ENCODE peak calls at places on chromosome 17, in six cellular contexts. L is A549, D is K562, K is GM12878, Q is endothelial cell of umbilical vein, T is HepG2. Y is an unnamed sample.

GRCh38 chr17:76873856-76874255 is 5.7 kb downstream of the MGAT5B start:
- DNase-seq in L (no peak), D (no peak), K (no peak), Q (no peak), T (no peak), Y (no peak)

GRCh38 chr17:8185580-8186445 is 4.2 kb downstream of the BORCS6 start:
- DNase-seq in L (peak; percentile 88), D (peak; percentile 37), K (no peak), Q (peak; percentile 79), T (peak; percentile 65), Y (peak; percentile 74)

GRCh38 chr17:71423871-71424546 is 696.8 kb upstream of the SOX9 start:
- DNase-seq in L (peak; percentile 22), D (no peak), K (no peak), Q (no peak), T (no peak), Y (peak; percentile 1)

GRCh38 chr17:60641126-60641525 is 36.5 kb upstream of the BCAS3 start:
- DNase-seq in L (no peak), D (no peak), K (no peak), Q (no peak), T (no peak), Y (no peak)

GRCh38 chr17:43399839-43400328 is 1.1 kb downstream of the ARL4D start:
- DNase-seq in L (peak; percentile 41), D (no peak), K (no peak), Q (peak; percentile 19), T (no peak), Y (no peak)

GRCh38 chr17:34511931-34512330 is 67.5 kb upstream of the TMEM132E start:
- DNase-seq in L (no peak), D (no peak), K (no peak), Q (no peak), T (no peak), Y (peak; percentile 63)

GRCh38 chr17:35460354-35460851 is 11.8 kb upstream of the SLFN13 start:
- DNase-seq in L (peak; percentile 42), D (peak; percentile 52), K (peak; percentile 39), Q (no peak), T (no peak), Y (no peak)

GRCh38 chr17:29918922-29919856 is 10.8 kb downstream of the SSH2 start:
- DNase-seq in L (no peak), D (no peak), K (no peak), Q (peak; percentile 69), T (no peak), Y (peak; percentile 48)

GRCh38 chr17:6713130-6713917 is at the start of gene SLC13A5:
- DNase-seq in L (peak; percentile 80), D (peak; percentile 49), K (no peak), Q (peak; percentile 8), T (peak; percentile 87), Y (peak; percentile 47)

GRCh38 chr17:32622540-32622939 is 135.7 kb downstream of the CDK5R1 start:
- DNase-seq in L (no peak), D (no peak), K (no peak), Q (no peak), T (no peak), Y (no peak)

GRCh38 chr17:76383645-76384221 is 676 bp upstream of the SPHK1 start:
- DNase-seq in L (peak; percentile 66), D (peak; percentile 60), K (no peak), Q (peak; percentile 68), T (peak; percentile 63), Y (peak; percentile 74)

GRCh38 chr17:74830861-74831260 is 28.8 kb downstream of the GRIN2C start:
- DNase-seq in L (no peak), D (no peak), K (no peak), Q (no peak), T (no peak), Y (no peak)

GRCh38 chr17:55172612-55173011 is 92.1 kb upstream of the HLF start:
- DNase-seq in L (no peak), D (no peak), K (no peak), Q (no peak), T (no peak), Y (no peak)

GRCh38 chr17:30273373-30273772 is 18.4 kb downstream of the BLMH start:
- DNase-seq in L (no peak), D (no peak), K (no peak), Q (no peak), T (no peak), Y (no peak)

GRCh38 chr17:1710807-1711553 is 803 bp upstream of the TLCD2 start:
- DNase-seq in L (peak; percentile 45), D (no peak), K (no peak), Q (peak; percentile 21), T (no peak), Y (no peak)

GRCh38 chr17:27294689-27295630 is 1.0 kb downstream of the WSB1 start:
- DNase-seq in L (peak; percentile 92), D (peak; percentile 42), K (peak; percentile 66), Q (peak; percentile 84), T (peak; percentile 31), Y (peak; percentile 91)

GRCh38 chr17:5120036-5120435 is 4.2 kb downstream of the USP6 start:
- DNase-seq in L (no peak), D (no peak), K (no peak), Q (no peak), T (no peak), Y (no peak)
- TF ChIP-seq MYC in L (no peak), D (no peak), K (no peak), Q (no peak), T (no peak), Y (no peak)

GRCh38 chr17:65057520-65058075 is 1.1 kb upstream of the GNA13 start:
- DNase-seq in L (peak; percentile 55), D (no peak), K (no peak), Q (no peak), T (no peak), Y (no peak)
- TF ChIP-seq MAX in L (no peak), D (no peak), K (no peak), Q (no peak), T (no peak), Y (no peak)

GRCh38 chr17:21166599-21167265 is 40.0 kb downstream of the DHRS7B start:
- DNase-seq in L (no peak), D (no peak), K (no peak), Q (no peak), T (no peak), Y (no peak)
- H3K4me3 ChIP-seq in L (no peak overlapping the region), D (no peak overlapping the region), K (no peak overlapping the region), Q (no peak overlapping the region), T (no peak overlapping the region), Y (no peak overlapping the region)

GRCh38 chr17:69597898-69598692 is 183.6 kb downstream of the MAP2K6 start:
- DNase-seq in L (peak; percentile 30), D (no peak), K (no peak), Q (peak; percentile 82), T (no peak), Y (no peak)
- TF ChIP-seq MYC in L (no peak), D (no peak), K (no peak), Q (no peak), T (no peak), Y (no peak)

Y was measured in NB4.